ENCODE peak calls at places on chromosomes 7 and 10, in four cellular contexts. N is RPMI7951, E is T-helper 1 cell, Z is nucleus accumbens. U is an unnamed sample.

GRCh38 chr10:1156921-1157614 is 100.9 kb downstream of the WDR37 start:
- DNase-seq in N (no peak), E (no peak), Z (no peak), U (no peak)

GRCh38 chr7:103343758-103344452 is 662 bp downstream of the DNAJC2 start:
- DNase-seq in N (peak; percentile 31), E (peak; percentile 8), Z (no peak), U (peak; percentile 31)

GRCh38 chr10:43973801-43974200 is 325.1 kb upstream of the ZNF32 start:
- DNase-seq in N (no peak), E (no peak), Z (no peak), U (no peak)

GRCh38 chr10:118977864-118978263 is 51.6 kb upstream of the NANOS1 start:
- DNase-seq in N (no peak), E (no peak), Z (no peak), U (no peak)

GRCh38 chr10:100890141-100890695 is 22.5 kb upstream of the SLF2 start:
- DNase-seq in N (no peak), E (no peak), Z (no peak), U (no peak)

GRCh38 chr7:101939136-101939695 is 121.8 kb downstream of the CUX1 start:
- DNase-seq in N (no peak), E (no peak), Z (no peak), U (no peak)

GRCh38 chr7:100914208-100914878 is 18.7 kb upstream of the ACHE start:
- DNase-seq in N (no peak), E (no peak), Z (no peak), U (no peak)

GRCh38 chr10:66378117-66378876 is 547.5 kb upstream of the LRRTM3 start:
- DNase-seq in N (no peak), E (no peak), Z (no peak), U (no peak)

GRCh38 chr7:21305455-21306235 is 122.2 kb upstream of the SP4 start:
- DNase-seq in N (no peak), E (no peak), Z (no peak), U (no peak)

GRCh38 chr10:12186324-12186723 is 9.4 kb downstream of the NUDT5 start:
- DNase-seq in N (peak; percentile 18), E (no peak), Z (no peak), U (no peak)

GRCh38 chr7:84999450-84999849 is 187.4 kb downstream of the SEMA3D start:
- DNase-seq in N (peak; percentile 73), E (no peak), Z (no peak), U (no peak)